ENCODE peak calls at places on chromosomes 3 and 15, in nine cellular contexts. One of them, this sample, is unnamed.

GRCh38 chr3:134359121-134360010 is 14.9 kb downstream of the AMOTL2 start:
- DNase-seq in GM13976: no peak
- DNase-seq in glutamatergic neuron: no peak
- DNase-seq in cardiac muscle cell: no peak
- DNase-seq in brain microvascular endothelial cell: no peak
- DNase-seq in PC-9: no peak
- DNase-seq in psoas muscle: peak; percentile 56
- DNase-seq in neural crest cell: no peak
- DNase-seq in activated B cell treated with CpG ODN at 0.5 μM for 24 hours: no peak
- DNase-seq in this sample: no peak

GRCh38 chr3:166785851-166786250 is 594.2 kb downstream of the ZBBX start:
- DNase-seq in GM13976: no peak
- DNase-seq in glutamatergic neuron: no peak
- DNase-seq in cardiac muscle cell: no peak
- DNase-seq in brain microvascular endothelial cell: no peak
- DNase-seq in PC-9: no peak
- DNase-seq in psoas muscle: no peak
- DNase-seq in neural crest cell: no peak
- DNase-seq in activated B cell treated with CpG ODN at 0.5 μM for 24 hours: no peak
- DNase-seq in this sample: no peak

GRCh38 chr3:20945892-20946291 is 759.9 kb upstream of the SGO1 start:
- DNase-seq in GM13976: no peak
- DNase-seq in glutamatergic neuron: no peak
- DNase-seq in cardiac muscle cell: no peak
- DNase-seq in brain microvascular endothelial cell: no peak
- DNase-seq in PC-9: no peak
- DNase-seq in psoas muscle: no peak
- DNase-seq in neural crest cell: no peak
- DNase-seq in activated B cell treated with CpG ODN at 0.5 μM for 24 hours: no peak
- DNase-seq in this sample: no peak

GRCh38 chr3:167936010-167936409 is 159.7 kb downstream of the GOLIM4 start:
- DNase-seq in GM13976: no peak
- DNase-seq in glutamatergic neuron: no peak
- DNase-seq in cardiac muscle cell: no peak
- DNase-seq in brain microvascular endothelial cell: no peak
- DNase-seq in PC-9: no peak
- DNase-seq in psoas muscle: no peak
- DNase-seq in neural crest cell: no peak
- DNase-seq in activated B cell treated with CpG ODN at 0.5 μM for 24 hours: no peak
- DNase-seq in this sample: no peak

GRCh38 chr15:72156928-72157327 is 38.7 kb downstream of the SENP8 start:
- DNase-seq in GM13976: no peak
- DNase-seq in glutamatergic neuron: no peak
- DNase-seq in cardiac muscle cell: no peak
- DNase-seq in brain microvascular endothelial cell: no peak
- DNase-seq in PC-9: no peak
- DNase-seq in psoas muscle: no peak
- DNase-seq in neural crest cell: no peak
- DNase-seq in activated B cell treated with CpG ODN at 0.5 μM for 24 hours: no peak
- DNase-seq in this sample: no peak

GRCh38 chr3:4279706-4280105 is 23.5 kb upstream of the SETMAR start:
- DNase-seq in GM13976: no peak
- DNase-seq in glutamatergic neuron: no peak
- DNase-seq in cardiac muscle cell: no peak
- DNase-seq in brain microvascular endothelial cell: no peak
- DNase-seq in PC-9: no peak
- DNase-seq in psoas muscle: no peak
- DNase-seq in neural crest cell: no peak
- DNase-seq in activated B cell treated with CpG ODN at 0.5 μM for 24 hours: no peak
- DNase-seq in this sample: no peak

GRCh38 chr15:58877999-58878825 is 55.3 kb downstream of the SLTM start:
- DNase-seq in GM13976: no peak
- DNase-seq in glutamatergic neuron: no peak
- DNase-seq in cardiac muscle cell: no peak
- DNase-seq in brain microvascular endothelial cell: no peak
- DNase-seq in PC-9: no peak
- DNase-seq in psoas muscle: no peak
- DNase-seq in neural crest cell: no peak
- DNase-seq in activated B cell treated with CpG ODN at 0.5 μM for 24 hours: no peak
- DNase-seq in this sample: no peak

GRCh38 chr3:65379223-65379622 is 659.5 kb downstream of the MAGI1 start:
- DNase-seq in GM13976: no peak
- DNase-seq in glutamatergic neuron: no peak
- DNase-seq in cardiac muscle cell: no peak
- DNase-seq in brain microvascular endothelial cell: no peak
- DNase-seq in PC-9: no peak
- DNase-seq in psoas muscle: no peak
- DNase-seq in neural crest cell: no peak
- DNase-seq in activated B cell treated with CpG ODN at 0.5 μM for 24 hours: no peak
- DNase-seq in this sample: no peak

GRCh38 chr15:64599716-64600115 is 139.3 kb downstream of the ZNF609 start:
- DNase-seq in GM13976: no peak
- DNase-seq in glutamatergic neuron: no peak
- DNase-seq in cardiac muscle cell: peak; percentile 47
- DNase-seq in brain microvascular endothelial cell: no peak
- DNase-seq in PC-9: no peak
- DNase-seq in psoas muscle: no peak
- DNase-seq in neural crest cell: no peak
- DNase-seq in activated B cell treated with CpG ODN at 0.5 μM for 24 hours: no peak
- DNase-seq in this sample: no peak

GRCh38 chr15:69244798-69245197 is 53.9 kb upstream of the PAQR5 start:
- DNase-seq in GM13976: no peak
- DNase-seq in glutamatergic neuron: no peak
- DNase-seq in cardiac muscle cell: no peak
- DNase-seq in brain microvascular endothelial cell: no peak
- DNase-seq in PC-9: no peak
- DNase-seq in psoas muscle: no peak
- DNase-seq in neural crest cell: no peak
- DNase-seq in activated B cell treated with CpG ODN at 0.5 μM for 24 hours: no peak
- DNase-seq in this sample: no peak

GRCh38 chr3:150543531-150543930 is 2.8 kb downstream of the SERP1 start:
- DNase-seq in GM13976: no peak
- DNase-seq in glutamatergic neuron: no peak
- DNase-seq in cardiac muscle cell: no peak
- DNase-seq in brain microvascular endothelial cell: no peak
- DNase-seq in PC-9: no peak
- DNase-seq in psoas muscle: no peak
- DNase-seq in neural crest cell: no peak
- DNase-seq in activated B cell treated with CpG ODN at 0.5 μM for 24 hours: no peak
- DNase-seq in this sample: no peak

GRCh38 chr3:150538324-150539208 is 7.7 kb downstream of the SERP1 start:
- DNase-seq in GM13976: no peak
- DNase-seq in glutamatergic neuron: no peak
- DNase-seq in cardiac muscle cell: no peak
- DNase-seq in brain microvascular endothelial cell: no peak
- DNase-seq in PC-9: no peak
- DNase-seq in psoas muscle: no peak
- DNase-seq in neural crest cell: no peak
- DNase-seq in activated B cell treated with CpG ODN at 0.5 μM for 24 hours: no peak
- DNase-seq in this sample: no peak

GRCh38 chr3:150544040-150544439 is 2.3 kb downstream of the SERP1 start:
- DNase-seq in GM13976: no peak
- DNase-seq in glutamatergic neuron: no peak
- DNase-seq in cardiac muscle cell: peak; percentile 34
- DNase-seq in brain microvascular endothelial cell: peak; percentile 33
- DNase-seq in PC-9: no peak
- DNase-seq in psoas muscle: no peak
- DNase-seq in neural crest cell: no peak
- DNase-seq in activated B cell treated with CpG ODN at 0.5 μM for 24 hours: no peak
- DNase-seq in this sample: no peak

GRCh38 chr3:150543128-150543527 is 3.2 kb downstream of the SERP1 start:
- DNase-seq in GM13976: no peak
- DNase-seq in glutamatergic neuron: no peak
- DNase-seq in cardiac muscle cell: no peak
- DNase-seq in brain microvascular endothelial cell: no peak
- DNase-seq in PC-9: no peak
- DNase-seq in psoas muscle: no peak
- DNase-seq in neural crest cell: no peak
- DNase-seq in activated B cell treated with CpG ODN at 0.5 μM for 24 hours: no peak
- DNase-seq in this sample: no peak

GRCh38 chr3:150540297-150540696 is 6.0 kb downstream of the SERP1 start:
- DNase-seq in GM13976: no peak
- DNase-seq in glutamatergic neuron: no peak
- DNase-seq in cardiac muscle cell: no peak
- DNase-seq in brain microvascular endothelial cell: no peak
- DNase-seq in PC-9: no peak
- DNase-seq in psoas muscle: no peak
- DNase-seq in neural crest cell: no peak
- DNase-seq in activated B cell treated with CpG ODN at 0.5 μM for 24 hours: no peak
- DNase-seq in this sample: no peak
- TF ChIP-seq CTCF in GM13976: no peak
- TF ChIP-seq CTCF in glutamatergic neuron: no peak
- TF ChIP-seq CTCF in cardiac muscle cell: no peak
- TF ChIP-seq CTCF in brain microvascular endothelial cell: no peak
- TF ChIP-seq CTCF in PC-9: no peak
- TF ChIP-seq CTCF in psoas muscle: no peak
- TF ChIP-seq CTCF in neural crest cell: no peak
- TF ChIP-seq CTCF in activated B cell treated with CpG ODN at 0.5 μM for 24 hours: no peak
- TF ChIP-seq CTCF in this sample: no peak

GRCh38 chr15:99343836-99344551 is 92.7 kb downstream of the LRRC28 start:
- DNase-seq in GM13976: peak; percentile 23
- DNase-seq in glutamatergic neuron: peak; percentile 76
- DNase-seq in cardiac muscle cell: peak; percentile 9
- DNase-seq in brain microvascular endothelial cell: no peak
- DNase-seq in PC-9: no peak
- DNase-seq in psoas muscle: peak; percentile 51
- DNase-seq in neural crest cell: no peak
- DNase-seq in activated B cell treated with CpG ODN at 0.5 μM for 24 hours: peak; percentile 20
- DNase-seq in this sample: peak; percentile 54
- TF ChIP-seq CTCF in GM13976: no peak
- TF ChIP-seq CTCF in glutamatergic neuron: peak; percentile 49
- TF ChIP-seq CTCF in cardiac muscle cell: peak; percentile 40
- TF ChIP-seq CTCF in brain microvascular endothelial cell: peak; percentile 45
- TF ChIP-seq CTCF in PC-9: no peak
- TF ChIP-seq CTCF in psoas muscle: peak; percentile 36
- TF ChIP-seq CTCF in neural crest cell: peak; percentile 44
- TF ChIP-seq CTCF in activated B cell treated with CpG ODN at 0.5 μM for 24 hours: no peak
- TF ChIP-seq CTCF in this sample: peak; percentile 50

DNA sequence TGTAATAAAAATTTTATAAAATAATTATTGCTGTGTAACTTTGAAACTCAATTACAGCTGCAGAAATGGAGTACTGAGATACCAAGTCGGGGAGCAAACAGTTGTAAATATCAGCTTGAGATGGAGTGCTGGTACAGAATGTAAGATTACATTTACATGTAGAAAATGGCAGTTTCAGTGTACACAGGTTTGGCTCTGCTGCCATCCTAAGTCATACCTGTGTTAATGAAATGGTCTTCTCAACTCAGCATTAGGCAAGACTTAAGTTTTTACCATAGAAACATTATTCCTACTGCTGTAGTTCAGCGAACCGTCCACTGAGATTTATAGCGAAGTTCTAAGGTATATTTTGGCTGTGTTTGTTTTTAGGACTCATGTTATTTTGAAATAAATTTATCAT is 110.1 kb upstream of the TBL1XR1 start:
- DNase-seq in GM13976: no peak
- DNase-seq in glutamatergic neuron: no peak
- DNase-seq in cardiac muscle cell: no peak
- DNase-seq in brain microvascular endothelial cell: no peak
- DNase-seq in PC-9: no peak
- DNase-seq in psoas muscle: no peak
- DNase-seq in neural crest cell: no peak
- DNase-seq in activated B cell treated with CpG ODN at 0.5 μM for 24 hours: no peak
- DNase-seq in this sample: no peak
- TF ChIP-seq CTCF in GM13976: no peak
- TF ChIP-seq CTCF in glutamatergic neuron: no peak
- TF ChIP-seq CTCF in cardiac muscle cell: no peak
- TF ChIP-seq CTCF in brain microvascular endothelial cell: no peak
- TF ChIP-seq CTCF in PC-9: no peak
- TF ChIP-seq CTCF in psoas muscle: no peak
- TF ChIP-seq CTCF in neural crest cell: no peak
- TF ChIP-seq CTCF in activated B cell treated with CpG ODN at 0.5 μM for 24 hours: no peak
- TF ChIP-seq CTCF in this sample: no peak

GRCh38 chr15:93018574-93018973 is 70.4 kb downstream of the RGMA start:
- DNase-seq in GM13976: no peak
- DNase-seq in glutamatergic neuron: no peak
- DNase-seq in cardiac muscle cell: peak; percentile 26
- DNase-seq in brain microvascular endothelial cell: no peak
- DNase-seq in PC-9: no peak
- DNase-seq in psoas muscle: no peak
- DNase-seq in neural crest cell: no peak
- DNase-seq in activated B cell treated with CpG ODN at 0.5 μM for 24 hours: no peak
- DNase-seq in this sample: no peak
- TF ChIP-seq CTCF in GM13976: no peak
- TF ChIP-seq CTCF in glutamatergic neuron: no peak
- TF ChIP-seq CTCF in cardiac muscle cell: peak; percentile 30
- TF ChIP-seq CTCF in brain microvascular endothelial cell: peak; percentile 51
- TF ChIP-seq CTCF in PC-9: no peak
- TF ChIP-seq CTCF in psoas muscle: peak; percentile 39
- TF ChIP-seq CTCF in neural crest cell: peak; percentile 35
- TF ChIP-seq CTCF in activated B cell treated with CpG ODN at 0.5 μM for 24 hours: no peak
- TF ChIP-seq CTCF in this sample: no peak

GRCh38 chr3:45832691-45833090 is 9.2 kb downstream of the LZTFL1 start:
- DNase-seq in GM13976: no peak
- DNase-seq in glutamatergic neuron: no peak
- DNase-seq in cardiac muscle cell: peak; percentile 17
- DNase-seq in brain microvascular endothelial cell: no peak
- DNase-seq in PC-9: no peak
- DNase-seq in psoas muscle: no peak
- DNase-seq in neural crest cell: no peak
- DNase-seq in activated B cell treated with CpG ODN at 0.5 μM for 24 hours: no peak
- DNase-seq in this sample: peak; percentile 18
- TF ChIP-seq CTCF in GM13976: no peak
- TF ChIP-seq CTCF in glutamatergic neuron: no peak
- TF ChIP-seq CTCF in cardiac muscle cell: no peak
- TF ChIP-seq CTCF in brain microvascular endothelial cell: peak; percentile 51
- TF ChIP-seq CTCF in PC-9: peak; percentile 52
- TF ChIP-seq CTCF in psoas muscle: peak; percentile 55
- TF ChIP-seq CTCF in neural crest cell: peak; percentile 55
- TF ChIP-seq CTCF in activated B cell treated with CpG ODN at 0.5 μM for 24 hours: no peak
- TF ChIP-seq CTCF in this sample: no peak

This sample was measured in activated CD8-positive, alpha-beta T cell treated with anti-CD3 and anti-CD28 coated beads for 36 hours.